ENCODE peak calls at places on chromosomes 6 and 20, in five cellular contexts. One of them, this sample, is unnamed.

GRCh38 chr6:159688977-159689376 is 4.1 kb downstream of the SOD2 start:
- DNase-seq in fibroblast of pulmonary artery: no peak
- DNase-seq in M059J: no peak
- DNase-seq in mesothelial cell of epicardium: no peak
- DNase-seq in neural crest cell: no peak
- DNase-seq in this sample: no peak

GRCh38 chr6:43256670-43257664 is 13.7 kb downstream of the TTBK1 start:
- DNase-seq in fibroblast of pulmonary artery: no peak
- DNase-seq in M059J: no peak
- DNase-seq in mesothelial cell of epicardium: no peak
- DNase-seq in neural crest cell: no peak
- DNase-seq in this sample: no peak

GRCh38 chr6:70180904-70181599 is 121.8 kb downstream of the COL9A1 start:
- DNase-seq in fibroblast of pulmonary artery: no peak
- DNase-seq in M059J: no peak
- DNase-seq in mesothelial cell of epicardium: no peak
- DNase-seq in neural crest cell: no peak
- DNase-seq in this sample: peak

GRCh38 chr6:148999921-149000589 is 253.2 kb downstream of the UST start:
- DNase-seq in fibroblast of pulmonary artery: peak
- DNase-seq in M059J: peak
- DNase-seq in mesothelial cell of epicardium: no peak
- DNase-seq in neural crest cell: no peak
- DNase-seq in this sample: no peak

GRCh38 chr6:130240232-130240631 is 17.5 kb upstream of the SAMD3 start:
- DNase-seq in fibroblast of pulmonary artery: peak
- DNase-seq in M059J: peak
- DNase-seq in mesothelial cell of epicardium: no peak
- DNase-seq in neural crest cell: no peak
- DNase-seq in this sample: no peak

GRCh38 chr20:21395666-21396044 is 1.7 kb downstream of the NKX2-4 start:
- DNase-seq in fibroblast of pulmonary artery: no peak
- DNase-seq in M059J: no peak
- DNase-seq in mesothelial cell of epicardium: no peak
- DNase-seq in neural crest cell: no peak
- DNase-seq in this sample: peak

GRCh38 chr20:38881806-38882440 is 44.3 kb upstream of the FAM83D start:
- DNase-seq in fibroblast of pulmonary artery: no peak
- DNase-seq in M059J: no peak
- DNase-seq in mesothelial cell of epicardium: no peak
- DNase-seq in neural crest cell: no peak
- DNase-seq in this sample: no peak

GRCh38 chr6:14924126-14925024 is 321.5 kb upstream of the JARID2 start:
- DNase-seq in fibroblast of pulmonary artery: no peak
- DNase-seq in M059J: no peak
- DNase-seq in mesothelial cell of epicardium: no peak
- DNase-seq in neural crest cell: no peak
- DNase-seq in this sample: no peak

GRCh38 chr20:37233471-37234253 is 28.0 kb downstream of the GHRH start:
- DNase-seq in fibroblast of pulmonary artery: no peak
- DNase-seq in M059J: no peak
- DNase-seq in mesothelial cell of epicardium: no peak
- DNase-seq in neural crest cell: no peak
- DNase-seq in this sample: no peak

GRCh38 chr6:11865926-11866325 is 87.3 kb upstream of the ADTRP start:
- DNase-seq in fibroblast of pulmonary artery: no peak
- DNase-seq in M059J: peak
- DNase-seq in mesothelial cell of epicardium: no peak
- DNase-seq in neural crest cell: no peak
- DNase-seq in this sample: no peak

GRCh38 chr6:135759831-135760230 is 91.7 kb upstream of the PDE7B start:
- DNase-seq in fibroblast of pulmonary artery: peak
- DNase-seq in M059J: peak
- DNase-seq in mesothelial cell of epicardium: no peak
- DNase-seq in neural crest cell: no peak
- DNase-seq in this sample: no peak

GRCh38 chr20:58628491-58629212 is 22.4 kb upstream of the STX16 start:
- DNase-seq in fibroblast of pulmonary artery: no peak
- DNase-seq in M059J: no peak
- DNase-seq in mesothelial cell of epicardium: no peak
- DNase-seq in neural crest cell: no peak
- DNase-seq in this sample: no peak

GRCh38 chr6:114419175-114419574 is 76.4 kb upstream of the HS3ST5 start:
- DNase-seq in fibroblast of pulmonary artery: no peak
- DNase-seq in M059J: peak
- DNase-seq in mesothelial cell of epicardium: no peak
- DNase-seq in neural crest cell: no peak
- DNase-seq in this sample: peak

GRCh38 chr6:137705166-137706064 is 161.6 kb upstream of the TNFAIP3 start:
- DNase-seq in fibroblast of pulmonary artery: peak
- DNase-seq in M059J: peak
- DNase-seq in mesothelial cell of epicardium: peak
- DNase-seq in neural crest cell: peak
- DNase-seq in this sample: peak

GRCh38 chr6:44061375-44062104 is 65.7 kb downstream of the MRPL14 start:
- DNase-seq in fibroblast of pulmonary artery: peak
- DNase-seq in M059J: peak
- DNase-seq in mesothelial cell of epicardium: no peak
- DNase-seq in neural crest cell: no peak
- DNase-seq in this sample: no peak

GRCh38 chr20:15902493-15902892 is 670.8 kb downstream of the KIF16B start:
- DNase-seq in fibroblast of pulmonary artery: no peak
- DNase-seq in M059J: no peak
- DNase-seq in mesothelial cell of epicardium: no peak
- DNase-seq in neural crest cell: peak
- DNase-seq in this sample: peak

GRCh38 chr6:46862381-46862780 is 59.4 kb downstream of the ADGRF5 start:
- DNase-seq in fibroblast of pulmonary artery: no peak
- DNase-seq in M059J: no peak
- DNase-seq in mesothelial cell of epicardium: no peak
- DNase-seq in neural crest cell: no peak
- DNase-seq in this sample: no peak